ENCODE peak calls at places on chromosomes 12 and 14, in eight cellular contexts. J is GM20000; T is CD4-positive, CD25-positive, alpha-beta regulatory T cell; E is HT-29; G is NCI-H460; X is AML-193; Z is occipital lobe; V is T-helper 1 cell. D is an unnamed sample.

GRCh38 chr12:50442178-50442908 is 41.7 kb downstream of the LARP4 start:
- DNase-seq in J (peak), T (no peak), E (no peak), G (no peak), X (no peak), Z (no peak), V (peak), D (no peak)

GRCh38 chr14:55073856-55074255 is 22.4 kb downstream of the MAPK1IP1L start:
- DNase-seq in J (no peak), T (no peak), E (no peak), G (no peak), X (no peak), Z (no peak), V (no peak), D (no peak)

GRCh38 chr12:127245009-127245408 is 1022.0 kb upstream of the TMEM132C start:
- DNase-seq in J (no peak), T (no peak), E (no peak), G (no peak), X (no peak), Z (no peak), V (no peak), D (no peak)

GRCh38 chr12:122969657-122970056 is 3.4 kb upstream of the ABCB9 start:
- DNase-seq in J (no peak), T (no peak), E (no peak), G (no peak), X (no peak), Z (no peak), V (no peak), D (no peak)

GRCh38 chr12:2804390-2805145 is 7.9 kb upstream of the ITFG2 start:
- DNase-seq in J (no peak), T (no peak), E (no peak), G (no peak), X (no peak), Z (peak), V (no peak), D (no peak)

GRCh38 chr12:113474635-113475436 is 3.2 kb upstream of the LHX5 start:
- DNase-seq in J (peak), T (no peak), E (no peak), G (no peak), X (no peak), Z (no peak), V (no peak), D (no peak)

GRCh38 chr12:111728795-111729194 is 37.9 kb upstream of the ALDH2 start:
- DNase-seq in J (no peak), T (no peak), E (no peak), G (no peak), X (no peak), Z (no peak), V (no peak), D (no peak)

GRCh38 chr14:100592461-100592871 is 5.2 kb upstream of the BEGAIN start:
- DNase-seq in J (no peak), T (no peak), E (no peak), G (no peak), X (no peak), Z (no peak), V (no peak), D (no peak)

GRCh38 chr12:116759783-116760581 is 21.9 kb downstream of the RNFT2 start:
- DNase-seq in J (no peak), T (no peak), E (no peak), G (peak), X (no peak), Z (no peak), V (no peak), D (peak)

GRCh38 chr12:29690728-29691127 is 93.0 kb downstream of the TMTC1 start:
- DNase-seq in J (no peak), T (no peak), E (no peak), G (no peak), X (no peak), Z (no peak), V (no peak), D (no peak)

GRCh38 chr14:103859416-103860202 is 12.2 kb upstream of the PPP1R13B start:
- DNase-seq in J (no peak), T (no peak), E (no peak), G (no peak), X (no peak), Z (no peak), V (no peak), D (no peak)

GRCh38 chr12:30794591-30795409 is 40.0 kb upstream of the CAPRIN2 start:
- DNase-seq in J (no peak), T (no peak), E (peak), G (peak), X (no peak), Z (no peak), V (peak), D (no peak)

GRCh38 chr14:96038920-96039632 is at the start of gene C14orf132:
- DNase-seq in J (peak), T (no peak), E (no peak), G (no peak), X (no peak), Z (peak), V (peak), D (peak)

GRCh38 chr14:92582706-92583452 is 69.3 kb downstream of the RIN3 start:
- DNase-seq in J (peak), T (no peak), E (no peak), G (no peak), X (no peak), Z (no peak), V (peak), D (no peak)

GRCh38 chr12:104958946-104959841 is 1.1 kb upstream of the SLC41A2 start:
- DNase-seq in J (no peak), T (no peak), E (peak), G (no peak), X (no peak), Z (no peak), V (peak), D (no peak)

GRCh38 chr12:90174198-90174510 is 465.5 kb upstream of the ATP2B1 start:
- DNase-seq in J (no peak), T (no peak), E (peak), G (no peak), X (no peak), Z (no peak), V (peak), D (no peak)

GRCh38 chr12:93127582-93128331 is 198.7 kb upstream of the EEA1 start:
- DNase-seq in J (no peak), T (no peak), E (peak), G (no peak), X (peak), Z (no peak), V (no peak), D (no peak)

GRCh38 chr12:101372431-101372830 is 35.1 kb downstream of the ARL1 start:
- DNase-seq in J (no peak), T (no peak), E (no peak), G (no peak), X (no peak), Z (no peak), V (no peak), D (no peak)

GRCh38 chr12:67468549-67469245 is 179.8 kb upstream of the DYRK2 start:
- DNase-seq in J (no peak), T (no peak), E (peak), G (no peak), X (no peak), Z (no peak), V (no peak), D (no peak)

GRCh38 chr14:36848213-36848612 is 186.6 kb downstream of the PAX9 start:
- DNase-seq in J (no peak), T (no peak), E (no peak), G (no peak), X (no peak), Z (no peak), V (no peak), D (no peak)

GRCh38 chr14:20846560-20846959 is 43.9 kb upstream of the RNASE1 start:
- DNase-seq in J (no peak), T (no peak), E (no peak), G (no peak), X (no peak), Z (no peak), V (no peak), D (no peak)

GRCh38 chr14:22477569-22478194 is 111.3 kb downstream of the DAD1 start:
- DNase-seq in J (no peak), T (no peak), E (no peak), G (no peak), X (no peak), Z (no peak), V (no peak), D (no peak)

GRCh38 chr14:79011091-79011919 is 841.1 kb downstream of the NRXN3 start:
- DNase-seq in J (peak), T (no peak), E (peak), G (peak), X (peak), Z (no peak), V (no peak), D (no peak)

GRCh38 chr12:3230758-3231375 is 153.7 kb downstream of the TSPAN9 start:
- DNase-seq in J (no peak), T (no peak), E (no peak), G (no peak), X (no peak), Z (no peak), V (no peak), D (no peak)

D was measured in effector memory CD4-positive, alpha-beta T cell.